ENCODE peak calls at places on chromosomes 3 and 15, in four cellular contexts. L is PC-3, E is A549, N is K562. B is an unnamed sample.

GRCh38 chr3:87397210-87397609 is 120.8 kb upstream of the POU1F1 start:
- DNase-seq in L (peak), N (no peak), E (no peak), B (no peak)

GRCh38 chr15:101240364-101240763 is 11.5 kb downstream of the CHSY1 start:
- DNase-seq in N (no peak), L (no peak), E (no peak), B (no peak)

GRCh38 chr3:108346301-108346989 is 50.1 kb downstream of the HHLA2 start:
- DNase-seq in L (no peak), N (no peak), E (no peak), B (peak)

GRCh38 chr3:53259427-53260259 is 3.8 kb upstream of the TKT start:
- DNase-seq in E (no peak), N (no peak), L (no peak), B (peak)

GRCh38 chr3:48564022-48564421 is 441 bp upstream of the UCN2 start:
- DNase-seq in E (peak), N (no peak), L (peak), B (no peak)

GRCh38 chr3:20380310-20380709 is 194.3 kb upstream of the SGO1 start:
- DNase-seq in N (no peak), E (no peak), L (no peak), B (no peak)

GRCh38 chr3:73235768-73236167 is 174.3 kb downstream of the EBLN2 start:
- DNase-seq in E (no peak), L (no peak), N (no peak), B (no peak)

GRCh38 chr3:64673159-64673715 is 14.6 kb downstream of the ADAMTS9 start:
- DNase-seq in E (no peak), N (no peak), L (no peak), B (no peak)

GRCh38 chr3:115725800-115726199 is 102.5 kb downstream of the GAP43 start:
- DNase-seq in L (no peak), E (no peak), N (no peak), B (no peak)

GRCh38 chr3:13245579-13245978 is 172.3 kb upstream of the IQSEC1 start:
- DNase-seq in E (no peak), N (no peak), L (no peak), B (no peak)

GRCh38 chr3:69204315-69204957 is 82.0 kb upstream of the LMOD3 start:
- DNase-seq in E (peak), L (peak), N (no peak), B (no peak)

GRCh38 chr3:46695177-46695961 is 1.9 kb upstream of the ALS2CL start:
- DNase-seq in E (peak), L (peak), N (peak), B (peak)

GRCh38 chr3:47865192-47865591 is 62.3 kb downstream of the DHX30 start:
- DNase-seq in L (no peak), E (no peak), N (no peak), B (no peak)

GRCh38 chr3:190697901-190698300 is 164.6 kb downstream of the GMNC start:
- DNase-seq in L (peak), N (no peak), E (no peak), B (no peak)

GRCh38 chr3:47017504-47018268 is 38.2 kb downstream of the NBEAL2 start:
- DNase-seq in L (no peak), E (no peak), N (no peak), B (peak)

GRCh38 chr3:189907803-189908202 is 212.9 kb downstream of the P3H2 start:
- DNase-seq in L (peak), E (no peak), N (no peak), B (no peak)

GRCh38 chr3:119809249-119810017 is 27.5 kb downstream of the NR1I2 start:
- DNase-seq in N (no peak), L (no peak), E (no peak), B (peak)

GRCh38 chr3:12931273-12931905 is 90.0 kb upstream of the RPL32 start:
- DNase-seq in N (peak), E (no peak), L (no peak), B (peak)

GRCh38 chr3:33821989-33822388 is 23.6 kb downstream of the PDCD6IP start:
- DNase-seq in L (no peak), E (no peak), N (no peak), B (no peak)

GRCh38 chr3:194871143-194871863 is 185.6 kb downstream of the FAM43A start:
- DNase-seq in L (peak), E (peak), N (no peak), B (peak)

GRCh38 chr3:114553949-114554593 is 260.2 kb downstream of the TIGIT start:
- DNase-seq in E (no peak), N (no peak), L (no peak), B (no peak)

GRCh38 chr15:63402498-63403253 is 21.0 kb upstream of the CA12 start:
- DNase-seq in E (peak), N (peak), L (peak), B (peak)

GRCh38 chr15:82832601-82833209 is 23.3 kb downstream of the WHAMM start:
- DNase-seq in L (peak), N (no peak), E (peak), B (no peak)

GRCh38 chr3:158830391-158830790 is 28.5 kb downstream of the MFSD1 start:
- DNase-seq in E (no peak), N (no peak), L (peak), B (no peak)

GRCh38 chr3:192745150-192745549 is 17.8 kb upstream of the FGF12 start:
- DNase-seq in E (no peak), N (no peak), L (no peak), B (peak)

DNA sequence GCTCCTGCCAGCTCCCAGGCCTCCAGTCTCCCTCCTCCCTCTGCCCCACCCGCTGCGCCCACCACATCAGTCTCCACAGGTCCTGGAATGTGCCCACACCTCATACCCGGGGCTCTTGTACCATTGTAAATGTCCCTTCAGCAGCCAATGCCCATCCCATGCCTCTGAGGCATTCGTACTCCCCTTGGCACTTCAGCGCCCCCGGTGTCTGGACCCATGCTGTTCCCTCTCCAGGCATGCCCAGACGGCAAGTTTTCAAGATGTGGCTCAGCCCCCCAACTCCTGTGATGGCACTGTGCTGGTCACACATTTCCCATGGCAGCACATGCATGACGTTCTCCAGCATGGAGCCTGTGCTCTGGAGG is 13.3 kb downstream of the PLXND1 start:
- DNase-seq in E (no peak), L (no peak), N (no peak), B (no peak)
- H3K4me2 ChIP-seq in E (no peak), L (no peak), N (no peak), B (peak)

DNA sequence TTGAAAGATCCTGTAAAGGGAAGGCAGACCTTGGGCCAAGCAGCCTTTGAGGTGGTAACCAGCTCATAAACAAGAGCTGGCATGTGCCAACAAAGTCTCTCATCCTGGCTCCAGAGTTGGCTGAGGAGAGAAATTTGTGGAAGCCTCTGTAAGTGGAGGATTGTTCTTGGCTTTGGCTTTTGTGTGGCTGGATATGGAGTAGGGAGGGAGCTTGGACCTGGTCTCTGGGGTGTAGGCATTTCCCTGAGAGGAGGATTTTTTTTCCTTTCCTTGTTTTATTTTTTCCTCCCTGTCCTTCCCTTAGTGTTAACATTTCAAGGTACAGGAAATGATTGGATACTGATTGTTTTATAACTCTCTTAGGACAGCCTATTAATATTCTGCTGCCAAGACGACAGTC is 60.8 kb downstream of the ZNF609 start:
- DNase-seq in E (no peak), N (no peak), L (no peak), B (no peak)
- H3K4me2 ChIP-seq in E (peak), N (no peak), L (peak), B (no peak)

GRCh38 chr3:111762535-111762934 is 96.5 kb upstream of the PHLDB2 start:
- DNase-seq in L (no peak), E (no peak), N (no peak), B (no peak)
- H3K4me2 ChIP-seq in L (no peak), E (peak), N (no peak), B (no peak)

GRCh38 chr3:140465988-140466387 is 211.9 kb upstream of the TRIM42 start:
- DNase-seq in N (no peak), E (no peak), L (no peak), B (no peak)

GRCh38 chr3:140467916-140468315 is 209.9 kb upstream of the TRIM42 start:
- DNase-seq in E (no peak), N (no peak), L (no peak), B (no peak)

GRCh38 chr3:140468407-140468806 is 209.5 kb upstream of the TRIM42 start:
- DNase-seq in N (no peak), E (no peak), L (no peak), B (no peak)

GRCh38 chr3:140466535-140466934 is 211.3 kb upstream of the TRIM42 start:
- DNase-seq in E (no peak), L (no peak), N (no peak), B (no peak)

GRCh38 chr3:140467104-140467577 is 210.7 kb upstream of the TRIM42 start:
- DNase-seq in L (peak), N (no peak), E (peak), B (no peak)
- H3K4me2 ChIP-seq in L (no peak), N (no peak), E (peak), B (no peak)

B was measured in GM23338.